ENCODE peak calls at places on chromosomes 5 and 9, in eight cellular contexts. One of them, this sample, is unnamed.

GRCh38 chr5:77311217-77311571 is 100.7 kb downstream of the PDE8B start:
- DNase-seq in cardiac muscle cell: no peak
- DNase-seq in fibroblast of lung: peak; percentile 9
- DNase-seq in sigmoid colon: no peak
- DNase-seq in lower lobe of right lung: no peak
- DNase-seq in tibial artery: no peak
- DNase-seq in heart right ventricle: no peak
- DNase-seq in transverse colon: no peak
- DNase-seq in this sample: no peak

GRCh38 chr5:180078348-180078747 is 6.8 kb upstream of the RNF130 start:
- DNase-seq in heart right ventricle: no peak
- DNase-seq in lower lobe of right lung: no peak
- DNase-seq in sigmoid colon: no peak
- DNase-seq in cardiac muscle cell: no peak
- DNase-seq in tibial artery: no peak
- DNase-seq in fibroblast of lung: no peak
- DNase-seq in transverse colon: no peak
- DNase-seq in this sample: no peak

GRCh38 chr9:33133186-33133585 is 34.0 kb downstream of the B4GALT1 start:
- DNase-seq in lower lobe of right lung: no peak
- DNase-seq in fibroblast of lung: no peak
- DNase-seq in transverse colon: no peak
- DNase-seq in tibial artery: peak; percentile 16
- DNase-seq in heart right ventricle: no peak
- DNase-seq in sigmoid colon: peak; percentile 59
- DNase-seq in cardiac muscle cell: no peak
- DNase-seq in this sample: no peak

GRCh38 chr9:88559661-88560060 is 24.7 kb downstream of the NXNL2 start:
- DNase-seq in transverse colon: no peak
- DNase-seq in fibroblast of lung: peak; percentile 24
- DNase-seq in tibial artery: no peak
- DNase-seq in lower lobe of right lung: no peak
- DNase-seq in heart right ventricle: no peak
- DNase-seq in sigmoid colon: no peak
- DNase-seq in cardiac muscle cell: no peak
- DNase-seq in this sample: no peak

GRCh38 chr9:130041648-130042405 is 1.2 kb downstream of the FNBP1 start:
- DNase-seq in transverse colon: no peak
- DNase-seq in tibial artery: peak; percentile 69
- DNase-seq in sigmoid colon: peak; percentile 74
- DNase-seq in heart right ventricle: peak; percentile 7
- DNase-seq in fibroblast of lung: peak; percentile 31
- DNase-seq in lower lobe of right lung: no peak
- DNase-seq in cardiac muscle cell: peak; percentile 34
- DNase-seq in this sample: no peak

GRCh38 chr5:147403659-147404640 is 105.9 kb downstream of the DPYSL3 start:
- DNase-seq in sigmoid colon: peak; percentile 93
- DNase-seq in cardiac muscle cell: peak; percentile 73
- DNase-seq in lower lobe of right lung: no peak
- DNase-seq in fibroblast of lung: peak; percentile 99
- DNase-seq in transverse colon: peak; percentile 32
- DNase-seq in tibial artery: peak; percentile 94
- DNase-seq in heart right ventricle: peak; percentile 65
- DNase-seq in this sample: peak; percentile 93

GRCh38 chr9:71936066-71936465 is 24.6 kb downstream of the C9orf85 start:
- DNase-seq in sigmoid colon: no peak
- DNase-seq in transverse colon: no peak
- DNase-seq in fibroblast of lung: no peak
- DNase-seq in cardiac muscle cell: no peak
- DNase-seq in lower lobe of right lung: no peak
- DNase-seq in tibial artery: no peak
- DNase-seq in heart right ventricle: no peak
- DNase-seq in this sample: no peak

GRCh38 chr5:61674403-61674802 is 342.3 kb downstream of the ZSWIM6 start:
- DNase-seq in lower lobe of right lung: no peak
- DNase-seq in sigmoid colon: no peak
- DNase-seq in cardiac muscle cell: no peak
- DNase-seq in transverse colon: peak; percentile 48
- DNase-seq in fibroblast of lung: no peak
- DNase-seq in tibial artery: no peak
- DNase-seq in heart right ventricle: no peak
- DNase-seq in this sample: no peak

GRCh38 chr9:128689293-128689770 is 310 bp downstream of the SET start:
- DNase-seq in lower lobe of right lung: peak; percentile 81
- DNase-seq in transverse colon: no peak
- DNase-seq in heart right ventricle: peak; percentile 55
- DNase-seq in fibroblast of lung: peak; percentile 44
- DNase-seq in tibial artery: peak; percentile 77
- DNase-seq in sigmoid colon: peak; percentile 78
- DNase-seq in cardiac muscle cell: no peak
- DNase-seq in this sample: no peak

GRCh38 chr5:140340605-140341004 is 5.8 kb downstream of the HBEGF start:
- DNase-seq in lower lobe of right lung: no peak
- DNase-seq in tibial artery: no peak
- DNase-seq in heart right ventricle: no peak
- DNase-seq in fibroblast of lung: no peak
- DNase-seq in transverse colon: no peak
- DNase-seq in cardiac muscle cell: no peak
- DNase-seq in sigmoid colon: no peak
- DNase-seq in this sample: no peak

GRCh38 chr5:119274024-119274766 is 81.6 kb upstream of the TNFAIP8 start:
- DNase-seq in sigmoid colon: no peak
- DNase-seq in fibroblast of lung: no peak
- DNase-seq in cardiac muscle cell: no peak
- DNase-seq in lower lobe of right lung: no peak
- DNase-seq in heart right ventricle: no peak
- DNase-seq in transverse colon: peak; percentile 42
- DNase-seq in tibial artery: no peak
- DNase-seq in this sample: peak; percentile 99

GRCh38 chr9:130532426-130532825 is 47.0 kb upstream of the FUBP3 start:
- DNase-seq in cardiac muscle cell: no peak
- DNase-seq in sigmoid colon: no peak
- DNase-seq in fibroblast of lung: no peak
- DNase-seq in transverse colon: no peak
- DNase-seq in tibial artery: no peak
- DNase-seq in lower lobe of right lung: no peak
- DNase-seq in heart right ventricle: no peak
- DNase-seq in this sample: peak; percentile 74

GRCh38 chr5:60685700-60686099 is 14.3 kb downstream of the DEPDC1B start:
- DNase-seq in fibroblast of lung: no peak
- DNase-seq in transverse colon: no peak
- DNase-seq in sigmoid colon: no peak
- DNase-seq in cardiac muscle cell: no peak
- DNase-seq in heart right ventricle: no peak
- DNase-seq in lower lobe of right lung: no peak
- DNase-seq in tibial artery: no peak
- DNase-seq in this sample: no peak

GRCh38 chr9:131826053-131826452 is 86.2 kb upstream of the RAPGEF1 start:
- DNase-seq in heart right ventricle: no peak
- DNase-seq in cardiac muscle cell: no peak
- DNase-seq in sigmoid colon: no peak
- DNase-seq in fibroblast of lung: no peak
- DNase-seq in transverse colon: no peak
- DNase-seq in tibial artery: no peak
- DNase-seq in lower lobe of right lung: no peak
- DNase-seq in this sample: no peak

GRCh38 chr5:82707741-82708140 is 369.5 kb downstream of the TMEM167A start:
- DNase-seq in cardiac muscle cell: no peak
- DNase-seq in fibroblast of lung: no peak
- DNase-seq in heart right ventricle: no peak
- DNase-seq in transverse colon: no peak
- DNase-seq in sigmoid colon: no peak
- DNase-seq in lower lobe of right lung: no peak
- DNase-seq in tibial artery: no peak
- DNase-seq in this sample: peak; percentile 4

GRCh38 chr9:131406567-131407436 is 12.9 kb downstream of the PRRC2B start:
- DNase-seq in heart right ventricle: no peak
- DNase-seq in lower lobe of right lung: no peak
- DNase-seq in cardiac muscle cell: no peak
- DNase-seq in fibroblast of lung: peak; percentile 45
- DNase-seq in transverse colon: no peak
- DNase-seq in tibial artery: no peak
- DNase-seq in sigmoid colon: no peak
- DNase-seq in this sample: no peak

GRCh38 chr5:52728686-52729085 is 59.0 kb upstream of the ITGA1 start:
- DNase-seq in cardiac muscle cell: no peak
- DNase-seq in sigmoid colon: no peak
- DNase-seq in transverse colon: no peak
- DNase-seq in tibial artery: no peak
- DNase-seq in fibroblast of lung: no peak
- DNase-seq in lower lobe of right lung: no peak
- DNase-seq in heart right ventricle: no peak
- DNase-seq in this sample: no peak

GRCh38 chr5:179487145-179487544 is 63.2 kb upstream of the RUFY1 start:
- DNase-seq in sigmoid colon: no peak
- DNase-seq in transverse colon: no peak
- DNase-seq in heart right ventricle: no peak
- DNase-seq in fibroblast of lung: no peak
- DNase-seq in cardiac muscle cell: no peak
- DNase-seq in lower lobe of right lung: no peak
- DNase-seq in tibial artery: no peak
- DNase-seq in this sample: no peak

GRCh38 chr5:14551211-14551610 is 30.4 kb upstream of the OTULINL start:
- DNase-seq in fibroblast of lung: no peak
- DNase-seq in transverse colon: peak; percentile 73
- DNase-seq in cardiac muscle cell: no peak
- DNase-seq in heart right ventricle: no peak
- DNase-seq in sigmoid colon: no peak
- DNase-seq in lower lobe of right lung: no peak
- DNase-seq in tibial artery: no peak
- DNase-seq in this sample: no peak

GRCh38 chr5:1748271-1748670 is 51.4 kb downstream of the MRPL36 start:
- DNase-seq in lower lobe of right lung: no peak
- DNase-seq in heart right ventricle: no peak
- DNase-seq in tibial artery: peak; percentile 43
- DNase-seq in sigmoid colon: peak; percentile 20
- DNase-seq in transverse colon: no peak
- DNase-seq in fibroblast of lung: no peak
- DNase-seq in cardiac muscle cell: no peak
- DNase-seq in this sample: no peak

GRCh38 chr5:6785161-6785860 is 72.1 kb downstream of the TENT4A start:
- DNase-seq in cardiac muscle cell: no peak
- DNase-seq in fibroblast of lung: no peak
- DNase-seq in sigmoid colon: no peak
- DNase-seq in transverse colon: no peak
- DNase-seq in heart right ventricle: no peak
- DNase-seq in lower lobe of right lung: no peak
- DNase-seq in tibial artery: no peak
- DNase-seq in this sample: no peak

GRCh38 chr5:140381972-140382371 is 19.7 kb upstream of the ANKHD1 start:
- DNase-seq in lower lobe of right lung: no peak
- DNase-seq in fibroblast of lung: no peak
- DNase-seq in cardiac muscle cell: no peak
- DNase-seq in sigmoid colon: no peak
- DNase-seq in tibial artery: no peak
- DNase-seq in heart right ventricle: no peak
- DNase-seq in transverse colon: no peak
- DNase-seq in this sample: no peak

GRCh38 chr9:33524431-33524947 is 438 bp downstream of the ANKRD18B start:
- DNase-seq in lower lobe of right lung: no peak
- DNase-seq in heart right ventricle: no peak
- DNase-seq in fibroblast of lung: no peak
- DNase-seq in sigmoid colon: no peak
- DNase-seq in transverse colon: no peak
- DNase-seq in tibial artery: no peak
- DNase-seq in cardiac muscle cell: peak; percentile 8
- DNase-seq in this sample: no peak

GRCh38 chr9:133950206-133950915 is 41.8 kb downstream of the VAV2 start:
- DNase-seq in cardiac muscle cell: no peak
- DNase-seq in fibroblast of lung: peak; percentile 70
- DNase-seq in sigmoid colon: no peak
- DNase-seq in heart right ventricle: peak; percentile 44
- DNase-seq in tibial artery: no peak
- DNase-seq in lower lobe of right lung: peak; percentile 51
- DNase-seq in transverse colon: no peak
- DNase-seq in this sample: no peak

GRCh38 chr9:70053864-70054263 is 10.2 kb downstream of the MAMDC2 start:
- DNase-seq in cardiac muscle cell: no peak
- DNase-seq in lower lobe of right lung: no peak
- DNase-seq in tibial artery: no peak
- DNase-seq in transverse colon: no peak
- DNase-seq in sigmoid colon: peak; percentile 66
- DNase-seq in heart right ventricle: no peak
- DNase-seq in fibroblast of lung: no peak
- DNase-seq in this sample: peak; percentile 95

GRCh38 chr9:125325821-125326220 is 64.2 kb downstream of the GAPVD1 start:
- DNase-seq in fibroblast of lung: no peak
- DNase-seq in cardiac muscle cell: no peak
- DNase-seq in transverse colon: no peak
- DNase-seq in tibial artery: no peak
- DNase-seq in heart right ventricle: no peak
- DNase-seq in sigmoid colon: no peak
- DNase-seq in lower lobe of right lung: no peak
- DNase-seq in this sample: peak; percentile 91

GRCh38 chr9:125317704-125318103 is 56.1 kb downstream of the GAPVD1 start:
- DNase-seq in sigmoid colon: no peak
- DNase-seq in lower lobe of right lung: no peak
- DNase-seq in tibial artery: no peak
- DNase-seq in transverse colon: no peak
- DNase-seq in fibroblast of lung: no peak
- DNase-seq in cardiac muscle cell: no peak
- DNase-seq in heart right ventricle: no peak
- DNase-seq in this sample: no peak

GRCh38 chr9:125323615-125324014 is 62.0 kb downstream of the GAPVD1 start:
- DNase-seq in tibial artery: no peak
- DNase-seq in sigmoid colon: no peak
- DNase-seq in fibroblast of lung: no peak
- DNase-seq in cardiac muscle cell: no peak
- DNase-seq in lower lobe of right lung: no peak
- DNase-seq in transverse colon: no peak
- DNase-seq in heart right ventricle: no peak
- DNase-seq in this sample: no peak
- H3K36me3 ChIP-seq in tibial artery: peaks cover 62% of the 10 kb centered on the region
- H3K36me3 ChIP-seq in sigmoid colon: peaks cover 85% of the 10 kb centered on the region
- H3K36me3 ChIP-seq in fibroblast of lung: peaks cover 2% of the 10 kb centered on the region
- H3K36me3 ChIP-seq in cardiac muscle cell: peaks cover 52% of the 10 kb centered on the region
- H3K36me3 ChIP-seq in lower lobe of right lung: peaks cover 85% of the 10 kb centered on the region
- H3K36me3 ChIP-seq in transverse colon: peaks cover 33% of the 10 kb centered on the region
- H3K36me3 ChIP-seq in heart right ventricle: no peaks in the 10 kb centered on the region
- H3K36me3 ChIP-seq in this sample: peaks cover 2% of the 10 kb centered on the region

GRCh38 chr5:42924226-42924625 is 112.5 kb upstream of the SELENOP start:
- DNase-seq in sigmoid colon: no peak
- DNase-seq in tibial artery: no peak
- DNase-seq in cardiac muscle cell: no peak
- DNase-seq in heart right ventricle: no peak
- DNase-seq in fibroblast of lung: no peak
- DNase-seq in transverse colon: no peak
- DNase-seq in lower lobe of right lung: no peak
- DNase-seq in this sample: no peak
- H3K4me3 ChIP-seq in sigmoid colon: no peak overlapping the region
- H3K4me3 ChIP-seq in tibial artery: no peak overlapping the region
- H3K4me3 ChIP-seq in cardiac muscle cell: no peak overlapping the region
- H3K4me3 ChIP-seq in heart right ventricle: no peak overlapping the region
- H3K4me3 ChIP-seq in fibroblast of lung: no peak overlapping the region
- H3K4me3 ChIP-seq in transverse colon: no peak overlapping the region
- H3K4me3 ChIP-seq in lower lobe of right lung: no peak overlapping the region
- H3K4me3 ChIP-seq in this sample: no peak overlapping the region

GRCh38 chr5:104267282-104268015 is 704.9 kb upstream of the NUDT12 start:
- DNase-seq in fibroblast of lung: no peak
- DNase-seq in tibial artery: no peak
- DNase-seq in lower lobe of right lung: no peak
- DNase-seq in heart right ventricle: no peak
- DNase-seq in cardiac muscle cell: no peak
- DNase-seq in sigmoid colon: no peak
- DNase-seq in transverse colon: no peak
- DNase-seq in this sample: no peak
- TF ChIP-seq CTCF in fibroblast of lung: no peak
- TF ChIP-seq CTCF in tibial artery: no peak
- TF ChIP-seq CTCF in lower lobe of right lung: no peak
- TF ChIP-seq CTCF in heart right ventricle: no peak
- TF ChIP-seq CTCF in cardiac muscle cell: no peak
- TF ChIP-seq CTCF in sigmoid colon: no peak
- TF ChIP-seq CTCF in transverse colon: no peak
- TF ChIP-seq CTCF in this sample: no peak

GRCh38 chr5:32387176-32387575 is 57.4 kb downstream of the ZFR start:
- DNase-seq in cardiac muscle cell: no peak
- DNase-seq in fibroblast of lung: peak; percentile 70
- DNase-seq in heart right ventricle: no peak
- DNase-seq in transverse colon: no peak
- DNase-seq in tibial artery: no peak
- DNase-seq in lower lobe of right lung: no peak
- DNase-seq in sigmoid colon: no peak
- DNase-seq in this sample: no peak
- H3K36me3 ChIP-seq in cardiac muscle cell: peaks cover 80% of the 10 kb centered on the region
- H3K36me3 ChIP-seq in fibroblast of lung: peaks cover 7% of the 10 kb centered on the region
- H3K36me3 ChIP-seq in heart right ventricle: no peaks in the 10 kb centered on the region
- H3K36me3 ChIP-seq in transverse colon: peaks cover 55% of the 10 kb centered on the region
- H3K36me3 ChIP-seq in tibial artery: peaks cover 64% of the 10 kb centered on the region
- H3K36me3 ChIP-seq in lower lobe of right lung: peaks cover 100% of the 10 kb centered on the region
- H3K36me3 ChIP-seq in sigmoid colon: peaks cover 99% of the 10 kb centered on the region
- H3K36me3 ChIP-seq in this sample: peaks cover 11% of the 10 kb centered on the region

This sample was measured in bronchial epithelial cell.